ENCODE peak calls at places on chromosomes 16 and 17, in four cellular contexts. Y, V, A and M are unnamed samples.

GRCh38 chr16:10256855-10257641 is 74.8 kb upstream of the GRIN2A start:
- DNase-seq in Y (peak), A (peak), V (peak), M (no peak)

GRCh38 chr16:8109510-8110369 is 480.6 kb downstream of the TMEM114 start:
- DNase-seq in V (no peak), A (no peak), Y (no peak), M (no peak)

GRCh38 chr16:21580807-21581206 is 18.6 kb upstream of the METTL9 start:
- DNase-seq in V (no peak), A (peak), Y (no peak), M (no peak)

GRCh38 chr16:57563761-57564160 is 21.3 kb downstream of the ADGRG5 start:
- DNase-seq in V (no peak), A (peak), Y (no peak), M (no peak)

GRCh38 chr17:66548158-66548557 is 245.7 kb downstream of the PRKCA start:
- DNase-seq in A (peak), V (peak), Y (peak), M (no peak)

GRCh38 chr17:48749621-48750553 is 21.3 kb upstream of the HOXB13 start:
- DNase-seq in Y (no peak), A (no peak), V (no peak), M (no peak)

GRCh38 chr17:69320908-69321238 is 6.1 kb downstream of the ABCA5 start:
- DNase-seq in Y (no peak), V (no peak), A (no peak), M (no peak)

GRCh38 chr17:2695243-2695960 is 16.2 kb downstream of the CLUH start:
- DNase-seq in A (peak), V (peak), Y (no peak), M (peak)

GRCh38 chr17:35645923-35646322 is 58.8 kb downstream of the AP2B1 start:
- DNase-seq in Y (no peak), A (no peak), V (no peak), M (no peak)

GRCh38 chr16:4306439-4307214 is 9.2 kb upstream of the GLIS2 start:
- DNase-seq in V (peak), Y (no peak), A (peak), M (peak)

GRCh38 chr16:59878479-59878878 is 1144.4 kb upstream of the GOT2 start:
- DNase-seq in A (no peak), Y (peak), V (no peak), M (no peak)

GRCh38 chr17:36147601-36148000 is 28.8 kb downstream of the TBC1D3B start:
- DNase-seq in V (no peak), Y (no peak), A (no peak), M (no peak)

GRCh38 chr17:9072626-9073339 is 51.5 kb downstream of the NTN1 start:
- DNase-seq in V (no peak), A (no peak), Y (no peak), M (peak)

GRCh38 chr17:34615326-34615725 is 35.9 kb downstream of the TMEM132E start:
- DNase-seq in Y (no peak), V (no peak), A (no peak), M (no peak)

GRCh38 chr16:88985521-88985920 is 8.5 kb upstream of the CBFA2T3 start:
- DNase-seq in V (no peak), A (no peak), Y (no peak), M (no peak)

GRCh38 chr17:14792751-14793150 is 472.4 kb downstream of the PMP22 start:
- DNase-seq in Y (peak), A (no peak), V (no peak), M (peak)

GRCh38 chr16:81553080-81553813 is 108.6 kb downstream of the CMIP start:
- DNase-seq in V (no peak), Y (peak), A (no peak), M (no peak)